ENCODE peak calls at places on chromosome 9, in six cellular contexts. X is K562, F is HepG2, P is GM12878, I is H1, H is HCT116. U is an unnamed sample.

GRCh38 chr9:95741631-95742030 is 133.9 kb upstream of the ERCC6L2 start:
- DNase-seq in X (no peak), F (no peak), P (no peak), I (no peak), H (no peak), U (no peak)

GRCh38 chr9:105219291-105219805 is 25.1 kb upstream of the SLC44A1 start:
- DNase-seq in X (no peak), F (no peak), P (no peak), I (no peak), H (no peak), U (no peak)

GRCh38 chr9:136339173-136339957 is 12.0 kb downstream of the GPSM1 start:
- DNase-seq in X (peak), F (peak), P (no peak), I (peak), H (no peak), U (peak)

GRCh38 chr9:128987800-128988199 is 40.3 kb downstream of the NUP188 start:
- DNase-seq in X (no peak), F (no peak), P (no peak), I (no peak), H (no peak), U (no peak)

GRCh38 chr9:81078555-81078954 is 610.8 kb downstream of the TLE1 start:
- DNase-seq in X (no peak), F (no peak), P (no peak), I (no peak), H (no peak), U (no peak)

GRCh38 chr9:132837501-132838268 is 40.4 kb downstream of the AK8 start:
- DNase-seq in X (no peak), F (no peak), P (no peak), I (no peak), H (no peak), U (no peak)

GRCh38 chr9:127555830-127556820 is 56.0 kb upstream of the STXBP1 start:
- DNase-seq in X (peak), F (no peak), P (peak), I (no peak), H (peak), U (no peak)

GRCh38 chr9:22342489-22343217 is 104.0 kb upstream of the DMRTA1 start:
- DNase-seq in X (no peak), F (peak), P (no peak), I (no peak), H (no peak), U (no peak)

GRCh38 chr9:115058175-115058574 is 59.8 kb downstream of the TNC start:
- DNase-seq in X (no peak), F (no peak), P (no peak), I (no peak), H (no peak), U (no peak)

GRCh38 chr9:99749641-99750040 is 72.0 kb upstream of the NR4A3 start:
- DNase-seq in X (no peak), F (no peak), P (no peak), I (no peak), H (no peak), U (no peak)

GRCh38 chr9:70553718-70554673 is 139.5 kb upstream of the KLF9 start:
- DNase-seq in X (no peak), F (no peak), P (no peak), I (peak), H (no peak), U (peak)

GRCh38 chr9:81562221-81563019 is 126.9 kb downstream of the TLE1 start:
- DNase-seq in X (no peak), F (peak), P (no peak), I (no peak), H (peak), U (no peak)

GRCh38 chr9:20835364-20836286 is 151.6 kb downstream of the FOCAD start:
- DNase-seq in X (no peak), F (peak), P (no peak), I (no peak), H (no peak), U (no peak)

GRCh38 chr9:85038824-85039540 is 369.5 kb downstream of the NTRK2 start:
- DNase-seq in X (no peak), F (no peak), P (no peak), I (no peak), H (no peak), U (no peak)

GRCh38 chr9:32264171-32264862 is 120.1 kb upstream of the ACO1 start:
- DNase-seq in X (no peak), F (peak), P (no peak), I (no peak), H (no peak), U (peak)

GRCh38 chr9:87481890-87482855 is 15.5 kb upstream of the DAPK1 start:
- DNase-seq in X (no peak), F (no peak), P (no peak), I (no peak), H (no peak), U (no peak)

GRCh38 chr9:113783475-113783874 is 92.6 kb upstream of the ZNF618 start:
- DNase-seq in X (no peak), F (no peak), P (no peak), I (no peak), H (no peak), U (no peak)

GRCh38 chr9:22813520-22813919 is 366.9 kb downstream of the DMRTA1 start:
- DNase-seq in X (no peak), F (peak), P (no peak), I (no peak), H (no peak), U (peak)

GRCh38 chr9:120714846-120715231 is 569 bp upstream of the MEGF9 start:
- DNase-seq in X (no peak), F (no peak), P (no peak), I (no peak), H (no peak), U (no peak)

GRCh38 chr9:37410969-37411785 is 11.3 kb upstream of the GRHPR start:
- DNase-seq in X (peak), F (peak), P (no peak), I (peak), H (no peak), U (no peak)

GRCh38 chr9:105413486-105414068 is 34.3 kb upstream of the FSD1L start:
- DNase-seq in X (peak), F (peak), P (no peak), I (no peak), H (peak), U (peak)

GRCh38 chr9:27848315-27848714 is 275.0 kb upstream of the C9orf72 start:
- DNase-seq in X (no peak), F (no peak), P (no peak), I (no peak), H (no peak), U (no peak)

GRCh38 chr9:21580636-21581353 is 98.7 kb upstream of the IFNE start:
- DNase-seq in X (no peak), F (no peak), P (no peak), I (no peak), H (no peak), U (no peak)

GRCh38 chr9:132169672-132170392 is 8.0 kb downstream of the NTNG2 start:
- DNase-seq in X (peak), F (peak), P (no peak), I (peak), H (peak), U (peak)

GRCh38 chr9:32875242-32875641 is 91.9 kb downstream of the TMEM215 start:
- DNase-seq in X (no peak), F (no peak), P (no peak), I (no peak), H (no peak), U (no peak)

GRCh38 chr9:129170229-129170628 is 7.8 kb downstream of the IER5L start:
- DNase-seq in X (no peak), F (no peak), P (no peak), I (no peak), H (peak), U (no peak)

GRCh38 chr9:101626295-101626694 is 31.5 kb upstream of the PPP3R2 start:
- DNase-seq in X (no peak), F (no peak), P (no peak), I (no peak), H (no peak), U (no peak)

GRCh38 chr9:134318481-134318891 is 7.8 kb upstream of the RXRA start:
- DNase-seq in X (no peak), F (no peak), P (no peak), I (no peak), H (no peak), U (no peak)
- TF ChIP-seq ZNF274 in X (no peak), F (no peak), P (no peak), I (no peak), H (no peak), U (no peak)

GRCh38 chr9:93259490-93260289 is 75.8 kb downstream of the WNK2 start:
- DNase-seq in X (no peak), F (no peak), P (no peak), I (peak), H (no peak), U (no peak)

GRCh38 chr9:93260290-93261066 is 76.5 kb downstream of the WNK2 start:
- DNase-seq in X (no peak), F (no peak), P (no peak), I (peak), H (no peak), U (no peak)

GRCh38 chr9:93262537-93263310 is 78.8 kb downstream of the WNK2 start:
- DNase-seq in X (no peak), F (no peak), P (no peak), I (no peak), H (no peak), U (no peak)

GRCh38 chr9:93261735-93262523 is 78.0 kb downstream of the WNK2 start:
- DNase-seq in X (no peak), F (no peak), P (no peak), I (no peak), H (no peak), U (no peak)

DNA sequence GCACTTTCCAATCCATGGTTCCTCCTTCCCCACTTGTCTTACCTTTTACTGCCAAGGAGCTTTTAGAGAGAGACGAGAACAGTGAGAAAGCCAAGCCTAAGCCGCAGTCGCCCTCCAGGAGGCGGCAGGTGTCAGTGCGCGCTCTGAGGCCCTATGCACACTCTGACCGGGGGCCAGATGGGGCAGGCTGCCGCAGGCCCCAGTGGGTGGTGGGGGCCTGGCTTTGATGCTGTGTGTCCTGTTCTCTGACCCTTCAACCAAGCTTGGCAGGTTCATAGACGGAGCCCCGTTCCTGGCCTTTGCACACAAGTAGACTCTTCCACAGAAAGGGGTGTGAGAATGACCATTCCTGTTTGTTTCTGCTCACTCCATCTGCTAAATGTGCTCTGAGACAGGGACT is 77.3 kb downstream of the WNK2 start:
- DNase-seq in X (no peak), F (no peak), P (no peak), I (peak), H (no peak), U (no peak)
- H3K9ac ChIP-seq in X (no peak), F (no peak), P (no peak), I (no peak), H (no peak), U (peak)

DNA sequence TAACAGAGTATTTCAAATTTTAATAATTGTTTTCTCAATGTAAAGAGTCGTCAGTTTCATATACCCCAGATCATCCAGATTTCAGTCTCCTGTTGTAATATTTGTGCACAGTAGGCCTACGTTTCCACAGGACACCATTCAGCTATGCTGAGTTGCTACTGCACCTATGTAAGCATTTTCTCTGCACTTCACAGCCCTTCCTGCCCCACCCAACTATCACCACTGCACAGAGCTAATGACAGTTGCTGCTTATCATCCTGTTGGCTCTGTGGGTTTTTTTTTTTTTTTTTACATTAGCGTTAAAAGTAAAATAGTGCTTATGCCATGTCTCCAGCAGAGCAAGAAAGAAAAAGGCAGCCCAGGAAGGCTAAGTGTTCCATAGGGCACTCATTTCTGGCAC is 5.9 kb upstream of the PRKACG start:
- DNase-seq in X (peak), F (no peak), P (no peak), I (no peak), H (no peak), U (no peak)
- TF ChIP-seq ZNF274 in X (no peak), F (no peak), P (no peak), I (no peak), H (no peak), U (no peak)

DNA sequence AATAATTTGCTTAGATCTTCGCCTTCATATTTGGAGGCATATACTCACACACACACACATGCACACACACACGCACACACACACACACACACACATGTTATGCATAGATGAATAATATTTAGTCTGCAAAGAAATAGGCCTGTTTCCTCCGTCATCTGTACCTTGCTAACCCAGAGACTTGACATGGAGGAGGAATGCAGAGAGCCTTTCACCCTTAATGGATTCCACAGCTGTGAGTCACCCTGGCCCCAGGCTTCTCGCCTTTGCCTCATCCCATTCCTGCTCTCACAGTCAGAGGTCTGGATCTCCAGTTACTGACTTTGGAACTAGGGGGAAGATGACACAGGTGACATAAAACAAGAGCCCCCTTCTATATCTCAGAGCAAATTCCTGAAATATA is 29.7 kb downstream of the ZNF462 start:
- DNase-seq in X (no peak), F (peak), P (no peak), I (no peak), H (peak), U (peak)
- H3K9ac ChIP-seq in X (no peak), F (no peak), P (no peak), I (no peak), H (peak), U (no peak)

GRCh38 chr9:134386951-134387831 is 60.9 kb downstream of the RXRA start:
- DNase-seq in X (no peak), F (no peak), P (no peak), I (no peak), H (no peak), U (no peak)
- TF ChIP-seq ZNF274 in X (no peak), F (no peak), P (no peak), I (no peak), H (no peak), U (no peak)

GRCh38 chr9:77021928-77022782 is 2.7 kb downstream of the FOXB2 start:
- DNase-seq in X (no peak), F (no peak), P (no peak), I (no peak), H (no peak), U (no peak)
- H3K9ac ChIP-seq in X (no peak), F (no peak), P (no peak), I (no peak), H (no peak), U (peak)

GRCh38 chr9:123342247-123342646 is 13.8 kb upstream of the CRB2 start:
- DNase-seq in X (no peak), F (no peak), P (no peak), I (no peak), H (no peak), U (no peak)
- TF ChIP-seq ZNF274 in X (no peak), F (no peak), P (no peak), I (no peak), H (no peak), U (no peak)

DNA sequence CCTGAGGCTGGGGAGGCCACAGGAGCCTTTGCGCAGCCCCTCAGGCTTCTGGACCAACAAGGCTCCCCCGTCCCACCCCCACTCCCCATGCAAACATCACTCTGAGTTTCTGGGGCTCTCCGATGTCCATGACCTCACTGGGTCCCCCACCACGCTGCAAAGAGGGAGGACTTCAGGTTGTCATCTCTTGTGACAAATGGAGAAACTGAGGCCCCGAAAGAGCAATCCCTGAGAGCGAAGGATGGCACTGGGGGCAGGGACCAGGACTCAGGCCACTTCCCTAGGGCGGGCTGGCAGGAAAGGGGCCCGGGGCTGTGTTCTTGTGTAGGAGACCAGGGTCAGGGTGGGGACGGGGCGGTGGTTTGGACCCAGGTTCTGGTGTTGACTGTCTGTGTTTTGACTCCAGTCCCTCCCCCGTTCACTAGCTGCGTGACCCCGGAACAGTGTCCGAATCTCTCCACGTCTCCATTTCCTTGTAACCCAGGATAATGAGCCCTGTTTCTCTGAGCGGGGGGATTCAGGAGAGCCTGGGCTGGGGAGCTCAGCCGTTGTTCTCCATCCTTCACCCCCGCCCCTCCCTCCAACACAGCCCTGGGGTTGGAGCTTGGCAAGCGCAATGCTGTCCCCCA is 13.9 kb downstream of the FIBCD1 start:
- DNase-seq in X (peak), F (no peak), P (no peak), I (no peak), H (no peak), U (no peak)
- H3K9ac ChIP-seq in X (peak), F (no peak), P (no peak), I (no peak), H (no peak), U (no peak)

GRCh38 chr9:94228616-94229015 is 30.5 kb upstream of the ZNF169 start:
- DNase-seq in X (no peak), F (no peak), P (no peak), I (no peak), H (no peak), U (no peak)
- TF ChIP-seq ZNF274 in X (no peak), F (no peak), P (no peak), I (no peak), H (no peak), U (no peak)